ENCODE peak calls at places on chromosomes 12 and 14, in six cellular contexts. U, P, X, I, G and C are unnamed samples.

GRCh38 chr12:40827923-40828592 is 135.8 kb downstream of the CNTN1 start:
- DNase-seq in U (no peak), P (no peak), X (no peak), I (no peak), G (no peak), C (no peak)

GRCh38 chr14:67251573-67252226 is 10.5 kb downstream of the PALS1 start:
- DNase-seq in U (no peak), P (peak), X (no peak), I (no peak), G (no peak), C (no peak)

GRCh38 chr14:72515779-72516770 is 377.8 kb downstream of the DPF3 start:
- DNase-seq in U (no peak), P (peak), X (peak), I (no peak), G (no peak), C (no peak)

GRCh38 chr12:22256634-22257033 is 77.9 kb downstream of the ST8SIA1 start:
- DNase-seq in U (no peak), P (no peak), X (no peak), I (no peak), G (no peak), C (no peak)

GRCh38 chr12:11545438-11546330 is 103.8 kb upstream of the ETV6 start:
- DNase-seq in U (no peak), P (no peak), X (peak), I (no peak), G (no peak), C (no peak)

GRCh38 chr14:53217283-53217994 is 64.3 kb upstream of the DDHD1 start:
- DNase-seq in U (no peak), P (peak), X (peak), I (no peak), G (no peak), C (peak)

GRCh38 chr14:61139006-61139599 is 142.0 kb downstream of the TMEM30B start:
- DNase-seq in U (no peak), P (no peak), X (no peak), I (no peak), G (no peak), C (no peak)

GRCh38 chr14:104282332-104283196 is 144.2 kb downstream of the KIF26A start:
- DNase-seq in U (no peak), P (no peak), X (no peak), I (no peak), G (no peak), C (peak)

GRCh38 chr14:69528930-69529329 is 44.4 kb downstream of the PLEKHD1 start:
- DNase-seq in U (no peak), P (no peak), X (no peak), I (no peak), G (no peak), C (no peak)

GRCh38 chr14:70658899-70659298 is 17.2 kb downstream of the TTC9 start:
- DNase-seq in U (no peak), P (no peak), X (no peak), I (no peak), G (no peak), C (no peak)

GRCh38 chr12:57224973-57225679 is 4.4 kb upstream of the SHMT2 start:
- DNase-seq in U (no peak), P (no peak), X (no peak), I (no peak), G (no peak), C (no peak)

GRCh38 chr14:84482256-84483071 is 1047.5 kb upstream of the FLRT2 start:
- DNase-seq in U (no peak), P (peak), X (no peak), I (peak), G (no peak), C (no peak)

DNA sequence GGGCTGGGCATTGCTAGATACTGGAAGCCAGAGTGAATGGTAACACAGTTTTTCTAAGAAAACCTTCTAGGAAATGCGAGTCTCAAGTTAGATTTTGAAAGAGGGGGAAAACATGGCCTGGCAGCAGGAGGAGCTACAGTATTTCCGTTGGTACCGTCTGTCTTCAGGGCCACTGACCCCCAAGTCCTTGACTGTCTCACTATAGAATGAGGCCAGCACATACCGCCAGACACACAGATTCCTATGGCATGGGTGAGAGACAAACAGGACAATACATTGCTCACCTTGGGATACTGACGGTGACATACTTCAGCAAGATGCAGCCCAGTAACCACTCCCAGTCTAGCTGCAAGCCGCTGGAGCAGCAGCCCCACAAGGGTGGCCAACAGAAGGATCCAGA is 21.7 kb downstream of the SLC11A2 start:
- DNase-seq in U (no peak), P (no peak), X (no peak), I (no peak), G (no peak), C (no peak)
- TF ChIP-seq CTCF in U (no peak), P (no peak), X (no peak), I (no peak), G (no peak), C (no peak)

GRCh38 chr12:76878045-76878898 is 547 bp downstream of the CSRP2 start:
- DNase-seq in U (no peak), P (peak), X (no peak), I (no peak), G (no peak), C (peak)

GRCh38 chr12:76878899-76879709 is at the start of gene CSRP2:
- DNase-seq in U (peak), P (peak), X (peak), I (no peak), G (peak), C (peak)

GRCh38 chr12:76874027-76874426 is 4.8 kb downstream of the CSRP2 start:
- DNase-seq in U (no peak), P (no peak), X (no peak), I (no peak), G (no peak), C (no peak)

GRCh38 chr12:76874491-76875190 is 4.2 kb downstream of the CSRP2 start:
- DNase-seq in U (no peak), P (no peak), X (no peak), I (no peak), G (no peak), C (no peak)

DNA sequence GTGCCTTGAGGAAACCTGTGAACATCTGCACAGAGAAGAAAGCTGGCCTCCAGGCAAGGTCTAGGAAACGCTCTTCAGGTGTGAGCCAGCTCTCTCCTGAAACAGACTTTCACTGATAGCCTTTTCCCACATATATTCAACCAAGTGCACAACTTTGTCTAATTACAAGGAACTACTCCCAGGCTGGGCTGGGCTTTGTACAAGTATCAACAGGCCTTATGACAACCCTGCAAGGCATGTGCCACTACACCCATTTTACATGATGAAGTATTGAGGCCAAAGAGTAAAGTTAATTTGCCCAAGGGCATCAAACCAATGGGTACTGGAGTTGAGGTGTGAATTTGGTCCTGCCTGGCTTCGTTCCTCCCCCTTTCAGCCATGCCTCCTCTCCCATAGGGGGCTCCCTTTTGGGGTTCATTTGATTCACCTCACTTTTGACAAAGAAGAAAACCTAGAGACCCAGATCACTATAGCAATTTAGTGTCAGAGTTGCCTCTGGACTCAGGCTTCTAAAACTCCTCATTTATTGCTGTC is 2.1 kb downstream of the CSRP2 start:
- DNase-seq in U (no peak), P (no peak), X (no peak), I (no peak), G (no peak), C (no peak)
- TF ChIP-seq CTCF in U (no peak), P (no peak), X (no peak), I (no peak), G (no peak), C (no peak)

DNA sequence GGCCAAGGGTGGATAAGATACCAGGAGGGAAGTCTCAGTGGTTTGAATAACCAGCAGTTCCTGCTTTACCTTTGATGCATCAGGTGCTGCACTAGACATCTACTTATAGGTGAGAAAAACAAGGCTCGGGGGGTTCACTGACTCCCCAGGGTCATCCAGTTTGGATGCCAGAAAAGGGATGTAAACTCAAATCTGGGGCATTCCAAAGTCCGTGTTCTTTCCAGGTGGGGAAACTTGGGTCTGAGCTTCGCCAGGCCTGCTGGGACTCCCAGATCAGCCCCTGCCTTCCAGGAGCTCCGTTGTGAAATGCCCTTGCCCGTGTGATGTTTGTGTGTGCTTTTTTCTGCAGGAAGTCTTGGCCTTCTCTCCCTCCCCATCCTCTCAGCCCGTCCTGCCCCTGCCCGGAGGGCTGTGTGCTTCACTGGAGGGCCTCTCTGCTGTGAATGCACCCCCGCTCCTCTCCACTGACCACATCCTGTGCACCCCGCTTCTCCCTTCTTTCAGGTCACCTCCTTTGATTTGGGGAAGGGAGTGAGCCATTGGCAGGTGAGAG is 42.1 kb downstream of the TSPAN9 start:
- DNase-seq in U (no peak), P (no peak), X (no peak), I (no peak), G (no peak), C (no peak)
- TF ChIP-seq CTCF in U (no peak), P (no peak), X (no peak), I (no peak), G (no peak), C (no peak)

GRCh38 chr12:122894173-122895121 is 1.5 kb downstream of the VPS37B start:
- DNase-seq in U (no peak), P (no peak), X (no peak), I (no peak), G (no peak), C (no peak)
- TF ChIP-seq CTCF in U (no peak), P (no peak), X (no peak), I (no peak), G (no peak), C (no peak)

DNA sequence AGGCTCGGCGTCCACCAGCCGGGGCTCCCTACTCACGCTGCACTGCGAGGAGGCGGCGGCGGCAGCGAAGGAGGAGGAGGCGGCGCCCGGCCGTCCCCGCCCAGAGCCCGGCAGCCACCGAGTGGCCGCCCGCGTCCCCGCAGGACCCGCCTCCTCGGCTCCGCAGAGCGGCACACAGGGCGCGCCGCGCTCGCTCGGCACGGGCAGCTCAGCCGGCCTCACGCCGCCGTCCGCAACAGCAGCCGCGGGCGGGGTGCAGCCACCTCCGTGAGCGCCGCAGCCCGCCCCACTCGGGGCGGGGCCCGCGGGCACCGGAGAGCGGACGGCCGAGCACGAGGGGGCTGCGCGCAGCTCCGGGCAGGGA is at the start of gene ATP2B1:
- DNase-seq in U (no peak), P (peak), X (peak), I (peak), G (peak), C (peak)
- TF ChIP-seq CTCF in U (no peak), P (peak), X (no peak), I (no peak), G (no peak), C (no peak)

GRCh38 chr14:101898416-101898815 is 66.0 kb upstream of the DYNC1H1 start:
- DNase-seq in U (no peak), P (no peak), X (no peak), I (no peak), G (no peak), C (no peak)

GRCh38 chr14:101903111-101903561 is 61.2 kb upstream of the DYNC1H1 start:
- DNase-seq in U (no peak), P (no peak), X (peak), I (no peak), G (no peak), C (no peak)

GRCh38 chr14:101900253-101900652 is 64.1 kb upstream of the DYNC1H1 start:
- DNase-seq in U (no peak), P (no peak), X (no peak), I (no peak), G (no peak), C (no peak)

GRCh38 chr14:101897326-101897725 is 67.0 kb upstream of the DYNC1H1 start:
- DNase-seq in U (no peak), P (no peak), X (no peak), I (no peak), G (no peak), C (no peak)

DNA sequence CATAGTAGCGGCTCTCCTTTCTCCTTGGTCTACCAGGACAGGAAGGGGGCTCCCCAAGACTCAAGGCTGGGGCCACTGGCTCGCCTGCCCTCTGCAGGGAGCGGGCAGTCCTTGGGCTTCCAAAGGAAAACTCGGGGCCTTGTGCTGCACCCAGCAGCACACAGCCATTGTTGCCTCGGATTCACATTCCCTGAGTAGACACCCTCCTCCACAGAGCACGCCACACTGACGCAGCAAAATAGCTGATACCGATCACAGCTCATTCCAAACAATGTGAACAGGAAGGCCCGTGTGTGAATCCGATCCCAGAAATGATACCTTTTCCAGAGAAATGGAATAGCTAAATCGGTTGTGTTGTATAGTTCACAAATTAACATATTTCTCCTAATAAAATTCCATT is 65.1 kb upstream of the DYNC1H1 start:
- DNase-seq in U (no peak), P (no peak), X (no peak), I (no peak), G (no peak), C (no peak)
- TF ChIP-seq CTCF in U (no peak), P (no peak), X (no peak), I (no peak), G (no peak), C (no peak)